ENCODE peak calls at places on chromosomes 6 and 20, in seven cellular contexts. K is PC-3, H is hepatocyte, R is GM23338, B is MM.1S, Y is neural progenitor cell, G is HCT116. E is an unnamed sample. For H3K27me3, the result is how much of the 10 kb centered on the place peaks cover.

GRCh38 chr6:81751388-81752083 is 945 bp downstream of the TENT5A start:
- DNase-seq in K (peak), H (peak), R (peak), B (no peak), Y (peak), G (peak), E (peak)

GRCh38 chr6:88813045-88813444 is 150.4 kb downstream of the RNGTT start:
- DNase-seq in K (no peak), H (no peak), R (no peak), B (no peak), Y (no peak), G (no peak), E (no peak)

GRCh38 chr20:63696311-63696627 is 183 bp upstream of the TNFRSF6B start:
- DNase-seq in K (peak), H (peak), R (peak), B (no peak), Y (peak), G (peak), E (peak)

GRCh38 chr6:165678429-165678828 is 15.4 kb upstream of the PDE10A start:
- DNase-seq in K (no peak), H (no peak), R (no peak), B (no peak), Y (no peak), G (no peak), E (no peak)

GRCh38 chr6:35494161-35494563 is 2.7 kb downstream of the TEAD3 start:
- DNase-seq in K (no peak), H (no peak), R (peak), B (no peak), Y (peak), G (no peak), E (peak)

GRCh38 chr6:166955865-166956443 is 396 bp downstream of the RNASET2 start:
- DNase-seq in K (peak), H (peak), R (peak), B (no peak), Y (peak), G (no peak), E (peak)

GRCh38 chr20:41234546-41234945 is 83.0 kb downstream of the ZHX3 start:
- DNase-seq in K (no peak), H (no peak), R (no peak), B (no peak), Y (peak), G (no peak), E (peak)

GRCh38 chr6:52177961-52178360 is 8.2 kb upstream of the IL17A start:
- DNase-seq in K (no peak), H (no peak), R (no peak), B (no peak), Y (no peak), G (no peak), E (no peak)

GRCh38 chr6:129966125-129966524 is 52.3 kb upstream of the L3MBTL3 start:
- DNase-seq in K (no peak), H (no peak), R (no peak), B (no peak), Y (no peak), G (no peak), E (no peak)

GRCh38 chr6:53604623-53605190 is 59.8 kb upstream of the GCLC start:
- DNase-seq in K (no peak), H (no peak), R (no peak), B (no peak), Y (no peak), G (no peak), E (no peak)

GRCh38 chr6:53608386-53608785 is 57.2 kb downstream of the KLHL31 start:
- DNase-seq in K (no peak), H (no peak), R (no peak), B (no peak), Y (no peak), G (no peak), E (no peak)

GRCh38 chr6:53605543-53606235 is 59.9 kb downstream of the KLHL31 start:
- DNase-seq in K (no peak), H (no peak), R (peak), B (no peak), Y (peak), G (no peak), E (no peak)

GRCh38 chr6:53598584-53598983 is 53.7 kb upstream of the GCLC start:
- DNase-seq in K (no peak), H (peak), R (no peak), B (no peak), Y (peak), G (no peak), E (no peak)

DNA sequence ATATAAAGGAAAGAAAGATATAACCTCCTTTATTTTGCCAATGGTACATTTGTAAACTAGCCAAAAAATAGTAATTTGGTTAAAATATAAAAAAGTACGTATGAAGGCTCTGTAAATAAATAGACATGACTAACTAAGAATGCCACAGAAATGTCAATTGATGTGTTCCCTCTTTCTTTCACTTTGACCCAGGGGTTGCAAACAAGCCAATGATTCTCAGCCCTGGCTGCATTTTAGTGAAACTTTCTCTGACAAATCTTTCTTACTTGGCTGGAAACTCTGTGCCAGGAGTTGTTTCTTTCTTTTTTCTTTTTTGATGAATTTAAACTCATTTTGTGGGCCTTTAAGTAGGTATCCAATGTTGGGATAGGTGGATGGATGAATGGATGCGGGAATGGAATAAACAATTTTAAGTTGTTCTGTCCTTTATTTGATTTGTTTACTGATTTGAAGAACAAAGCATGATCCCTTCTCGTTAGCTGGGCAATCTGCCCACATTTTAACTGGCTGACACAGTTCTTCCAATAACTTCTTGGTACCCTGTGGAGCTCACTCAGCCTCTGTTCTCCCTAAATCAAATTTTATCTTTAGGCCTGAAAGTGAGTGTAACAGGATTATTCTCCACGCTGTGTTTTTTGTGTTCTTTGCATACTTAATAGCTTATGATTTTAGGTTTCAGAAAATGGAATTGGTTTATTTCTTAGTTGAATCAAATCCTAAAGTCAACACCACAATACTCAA is 58.6 kb upstream of the GCLC start:
- DNase-seq in K (peak), H (no peak), R (no peak), B (no peak), Y (no peak), G (no peak), E (peak)
- TF ChIP-seq EZH2phosphoT487 in K (no peak), H (no peak), R (no peak), B (no peak), Y (no peak), G (no peak), E (no peak)

GRCh38 chr20:57053798-57054552 is 212.5 kb downstream of the BMP7 start:
- DNase-seq in K (no peak), H (no peak), R (no peak), B (no peak), Y (no peak), G (no peak), E (no peak)

GRCh38 chr20:57051096-57051495 is 215.3 kb downstream of the BMP7 start:
- DNase-seq in K (no peak), H (peak), R (no peak), B (no peak), Y (no peak), G (no peak), E (no peak)

GRCh38 chr20:57056651-57057050 is 209.8 kb downstream of the BMP7 start:
- DNase-seq in K (peak), H (no peak), R (no peak), B (no peak), Y (no peak), G (no peak), E (no peak)

GRCh38 chr20:57055345-57055744 is 211.1 kb downstream of the BMP7 start:
- DNase-seq in K (no peak), H (no peak), R (no peak), B (no peak), Y (no peak), G (no peak), E (no peak)

GRCh38 chr20:57053067-57053466 is 213.4 kb downstream of the BMP7 start:
- DNase-seq in K (no peak), H (no peak), R (no peak), B (no peak), Y (no peak), G (no peak), E (no peak)
- H3K27me3 ChIP-seq in K (under half), H (under half), R (under half), B (under half), Y (under half), G (under half), E (under half)

DNA sequence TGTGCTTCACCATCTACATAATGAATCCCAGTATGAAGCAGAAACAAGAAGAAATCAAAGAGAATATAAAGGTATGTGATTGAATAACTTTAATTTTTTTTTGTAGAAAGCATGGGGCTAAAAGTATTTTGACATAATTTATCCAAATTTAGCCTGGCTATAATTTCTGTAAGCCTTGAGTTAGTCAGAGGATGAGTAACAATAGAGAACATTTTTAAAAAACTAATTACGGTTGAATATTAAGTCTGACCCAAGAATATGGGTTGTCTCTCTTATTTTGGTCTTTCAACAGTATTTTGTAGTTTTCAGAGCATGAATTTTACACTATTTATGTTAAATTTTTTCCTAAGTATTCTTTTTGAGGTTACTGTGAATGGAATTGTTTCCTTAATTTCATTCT is 2.5 kb downstream of the GMNN start:
- DNase-seq in K (no peak), H (no peak), R (no peak), B (no peak), Y (no peak), G (no peak), E (peak)
- TF ChIP-seq EZH2phosphoT487 in K (no peak), H (no peak), R (no peak), B (no peak), Y (no peak), G (no peak), E (no peak)

GRCh38 chr6:38512211-38512610 is 127.5 kb downstream of the BTBD9 start:
- DNase-seq in K (no peak), H (no peak), R (no peak), B (no peak), Y (no peak), G (no peak), E (peak)

GRCh38 chr6:38522322-38522721 is 117.4 kb downstream of the BTBD9 start:
- DNase-seq in K (no peak), H (peak), R (no peak), B (no peak), Y (no peak), G (no peak), E (peak)

GRCh38 chr6:38518511-38519304 is 121.0 kb downstream of the BTBD9 start:
- DNase-seq in K (no peak), H (no peak), R (no peak), B (no peak), Y (no peak), G (no peak), E (no peak)

GRCh38 chr6:38514399-38514798 is 125.3 kb downstream of the BTBD9 start:
- DNase-seq in K (no peak), H (no peak), R (no peak), B (no peak), Y (no peak), G (no peak), E (no peak)

DNA sequence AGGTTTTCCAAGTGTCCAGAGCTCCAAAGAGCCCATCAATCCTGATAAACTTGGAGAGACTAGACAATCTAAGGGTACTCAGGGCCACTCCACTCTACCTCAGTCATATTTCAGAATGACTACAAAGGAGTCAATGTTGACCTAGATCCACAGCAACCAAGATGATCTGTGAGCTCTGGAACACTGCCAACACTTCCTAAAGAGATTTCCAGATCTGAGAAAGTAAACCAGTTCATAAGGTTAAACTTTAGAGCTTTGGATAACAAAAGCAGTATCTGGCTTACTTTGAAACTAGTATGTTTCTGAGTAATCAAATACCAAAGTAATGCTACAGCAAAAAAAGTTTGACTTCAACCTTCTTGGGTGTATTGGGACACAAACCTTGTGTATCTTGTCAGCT is 122.7 kb downstream of the BTBD9 start:
- DNase-seq in K (peak), H (peak), R (no peak), B (no peak), Y (no peak), G (no peak), E (peak)
- H3K27me3 ChIP-seq in K (under half), H (under half), R (under half), B (under half), Y (under half), G (under half), E (under half)

GRCh38 chr6:111713811-111714210 is 108.1 kb upstream of the TRAF3IP2 start:
- DNase-seq in K (no peak), H (no peak), R (no peak), B (no peak), Y (no peak), G (no peak), E (no peak)

GRCh38 chr6:111713196-111713705 is 107.6 kb upstream of the TRAF3IP2 start:
- DNase-seq in K (no peak), H (no peak), R (no peak), B (no peak), Y (no peak), G (no peak), E (no peak)

GRCh38 chr6:111711476-111711875 is 105.8 kb upstream of the TRAF3IP2 start:
- DNase-seq in K (no peak), H (no peak), R (peak), B (no peak), Y (peak), G (no peak), E (peak)

GRCh38 chr6:111711989-111712388 is 106.3 kb upstream of the TRAF3IP2 start:
- DNase-seq in K (no peak), H (no peak), R (no peak), B (no peak), Y (no peak), G (no peak), E (no peak)

GRCh38 chr6:111712398-111712797 is 106.7 kb upstream of the TRAF3IP2 start:
- DNase-seq in K (no peak), H (peak), R (no peak), B (no peak), Y (no peak), G (no peak), E (peak)
- TF ChIP-seq EZH2phosphoT487 in K (no peak), H (no peak), R (no peak), B (no peak), Y (no peak), G (no peak), E (no peak)

GRCh38 chr6:163752446-163752845 is 337.9 kb downstream of the QKI start:
- DNase-seq in K (no peak), H (no peak), R (no peak), B (no peak), Y (no peak), G (no peak), E (no peak)

GRCh38 chr6:163748036-163748435 is 333.5 kb downstream of the QKI start:
- DNase-seq in K (no peak), H (no peak), R (no peak), B (no peak), Y (no peak), G (no peak), E (no peak)

GRCh38 chr6:163748886-163749285 is 334.4 kb downstream of the QKI start:
- DNase-seq in K (no peak), H (no peak), R (no peak), B (no peak), Y (no peak), G (no peak), E (no peak)

GRCh38 chr6:163751032-163751525 is 336.6 kb downstream of the QKI start:
- DNase-seq in K (no peak), H (no peak), R (no peak), B (no peak), Y (peak), G (no peak), E (no peak)

DNA sequence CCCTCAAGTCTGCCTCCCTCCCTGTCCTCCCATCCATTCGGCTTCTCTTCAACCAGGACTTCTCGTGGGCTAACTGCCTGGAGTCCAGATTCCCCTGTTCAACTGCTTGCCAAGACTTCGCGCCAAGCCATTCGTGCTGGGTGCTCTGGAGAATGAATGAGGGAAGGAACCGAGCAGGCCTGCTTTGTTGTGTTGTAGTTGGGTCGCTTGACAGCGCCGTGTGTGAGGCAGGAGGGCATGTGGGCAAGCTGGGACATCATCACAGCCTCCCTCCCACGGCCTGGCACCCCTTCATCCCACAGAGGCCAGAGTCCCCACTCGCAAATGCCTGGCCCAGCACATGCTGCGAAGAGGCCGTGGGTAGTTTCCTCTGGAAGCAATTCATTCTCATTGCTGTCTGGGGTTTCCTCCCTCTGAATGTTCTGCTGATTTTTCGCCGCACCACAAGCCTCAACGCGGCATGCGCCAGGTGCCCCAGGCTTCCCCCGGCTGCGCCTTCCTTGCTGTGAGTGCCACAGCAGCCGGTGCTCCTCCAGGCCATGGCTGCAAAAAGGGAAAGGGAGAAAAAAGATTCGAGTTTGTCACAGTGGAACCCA is 336.0 kb downstream of the QKI start:
- DNase-seq in K (no peak), H (no peak), R (no peak), B (no peak), Y (no peak), G (no peak), E (no peak)
- H3K27me3 ChIP-seq in K (under half), H (under half), R (under half), B (under half), Y (under half), G (under half), E (under half)